ENCODE peak calls at places on chromosome 2, in ten cellular contexts. One of them, this sample, is unnamed.

GRCh38 chr2:36919041-36919837 is 47.1 kb downstream of the STRN start:
- DNase-seq in psoas muscle: no peak
- DNase-seq in substantia nigra: no peak
- DNase-seq in A172: no peak
- DNase-seq in NCI-H1092: no peak
- DNase-seq in activated T-helper 1 cell treated with Interleukin-2 at 50 U/mL for 16 hours: no peak
- DNase-seq in germinal center: no peak
- DNase-seq in stimulated activated CD8-positive, alpha-beta memory T cell treated with anti-CD3 and anti-CD28 coated beads, Interleukin-7, amount 100 ng/mL, for 1 hour: no peak
- DNase-seq in NT2/D1: no peak
- DNase-seq in AG10803: no peak
- DNase-seq in this sample: no peak

GRCh38 chr2:45432406-45432805 is 178.7 kb downstream of the SRBD1 start:
- DNase-seq in psoas muscle: no peak
- DNase-seq in substantia nigra: no peak
- DNase-seq in A172: no peak
- DNase-seq in NCI-H1092: no peak
- DNase-seq in activated T-helper 1 cell treated with Interleukin-2 at 50 U/mL for 16 hours: no peak
- DNase-seq in germinal center: no peak
- DNase-seq in stimulated activated CD8-positive, alpha-beta memory T cell treated with anti-CD3 and anti-CD28 coated beads, Interleukin-7, amount 100 ng/mL, for 1 hour: no peak
- DNase-seq in NT2/D1: no peak
- DNase-seq in AG10803: peak
- DNase-seq in this sample: no peak

GRCh38 chr2:127910415-127910814 is 24.7 kb upstream of the AMMECR1L start:
- DNase-seq in psoas muscle: no peak
- DNase-seq in substantia nigra: no peak
- DNase-seq in A172: no peak
- DNase-seq in NCI-H1092: no peak
- DNase-seq in activated T-helper 1 cell treated with Interleukin-2 at 50 U/mL for 16 hours: no peak
- DNase-seq in germinal center: no peak
- DNase-seq in stimulated activated CD8-positive, alpha-beta memory T cell treated with anti-CD3 and anti-CD28 coated beads, Interleukin-7, amount 100 ng/mL, for 1 hour: no peak
- DNase-seq in NT2/D1: no peak
- DNase-seq in AG10803: no peak
- DNase-seq in this sample: no peak

GRCh38 chr2:85129861-85130260 is 3.3 kb upstream of the TCF7L1 start:
- DNase-seq in psoas muscle: no peak
- DNase-seq in substantia nigra: no peak
- DNase-seq in A172: no peak
- DNase-seq in NCI-H1092: no peak
- DNase-seq in activated T-helper 1 cell treated with Interleukin-2 at 50 U/mL for 16 hours: no peak
- DNase-seq in germinal center: no peak
- DNase-seq in stimulated activated CD8-positive, alpha-beta memory T cell treated with anti-CD3 and anti-CD28 coated beads, Interleukin-7, amount 100 ng/mL, for 1 hour: no peak
- DNase-seq in NT2/D1: no peak
- DNase-seq in AG10803: no peak
- DNase-seq in this sample: no peak

GRCh38 chr2:23497063-23497462 is 112.1 kb downstream of the KLHL29 start:
- DNase-seq in psoas muscle: no peak
- DNase-seq in substantia nigra: no peak
- DNase-seq in A172: peak
- DNase-seq in NCI-H1092: no peak
- DNase-seq in activated T-helper 1 cell treated with Interleukin-2 at 50 U/mL for 16 hours: no peak
- DNase-seq in germinal center: no peak
- DNase-seq in stimulated activated CD8-positive, alpha-beta memory T cell treated with anti-CD3 and anti-CD28 coated beads, Interleukin-7, amount 100 ng/mL, for 1 hour: no peak
- DNase-seq in NT2/D1: no peak
- DNase-seq in AG10803: peak
- DNase-seq in this sample: no peak

GRCh38 chr2:169546756-169547155 is 26.9 kb downstream of the FASTKD1 start:
- DNase-seq in psoas muscle: no peak
- DNase-seq in substantia nigra: no peak
- DNase-seq in A172: no peak
- DNase-seq in NCI-H1092: no peak
- DNase-seq in activated T-helper 1 cell treated with Interleukin-2 at 50 U/mL for 16 hours: no peak
- DNase-seq in germinal center: no peak
- DNase-seq in stimulated activated CD8-positive, alpha-beta memory T cell treated with anti-CD3 and anti-CD28 coated beads, Interleukin-7, amount 100 ng/mL, for 1 hour: no peak
- DNase-seq in NT2/D1: no peak
- DNase-seq in AG10803: no peak
- DNase-seq in this sample: no peak

GRCh38 chr2:120257522-120257921 is 4.9 kb downstream of the RALB start:
- DNase-seq in psoas muscle: no peak
- DNase-seq in substantia nigra: no peak
- DNase-seq in A172: no peak
- DNase-seq in NCI-H1092: no peak
- DNase-seq in activated T-helper 1 cell treated with Interleukin-2 at 50 U/mL for 16 hours: no peak
- DNase-seq in germinal center: no peak
- DNase-seq in stimulated activated CD8-positive, alpha-beta memory T cell treated with anti-CD3 and anti-CD28 coated beads, Interleukin-7, amount 100 ng/mL, for 1 hour: no peak
- DNase-seq in NT2/D1: no peak
- DNase-seq in AG10803: no peak
- DNase-seq in this sample: no peak

GRCh38 chr2:175363719-175364118 is 182.2 kb upstream of the ATP5MC3 start:
- DNase-seq in psoas muscle: no peak
- DNase-seq in substantia nigra: no peak
- DNase-seq in A172: no peak
- DNase-seq in NCI-H1092: peak
- DNase-seq in activated T-helper 1 cell treated with Interleukin-2 at 50 U/mL for 16 hours: no peak
- DNase-seq in germinal center: no peak
- DNase-seq in stimulated activated CD8-positive, alpha-beta memory T cell treated with anti-CD3 and anti-CD28 coated beads, Interleukin-7, amount 100 ng/mL, for 1 hour: no peak
- DNase-seq in NT2/D1: no peak
- DNase-seq in AG10803: no peak
- DNase-seq in this sample: no peak

GRCh38 chr2:96788393-96789244 is 27.4 kb upstream of the CNNM3 start:
- DNase-seq in psoas muscle: peak
- DNase-seq in substantia nigra: no peak
- DNase-seq in A172: peak
- DNase-seq in NCI-H1092: no peak
- DNase-seq in activated T-helper 1 cell treated with Interleukin-2 at 50 U/mL for 16 hours: no peak
- DNase-seq in germinal center: no peak
- DNase-seq in stimulated activated CD8-positive, alpha-beta memory T cell treated with anti-CD3 and anti-CD28 coated beads, Interleukin-7, amount 100 ng/mL, for 1 hour: no peak
- DNase-seq in NT2/D1: no peak
- DNase-seq in AG10803: no peak
- DNase-seq in this sample: no peak

GRCh38 chr2:239546541-239546940 is 145.7 kb upstream of the HDAC4 start:
- DNase-seq in psoas muscle: no peak
- DNase-seq in substantia nigra: no peak
- DNase-seq in A172: no peak
- DNase-seq in NCI-H1092: no peak
- DNase-seq in activated T-helper 1 cell treated with Interleukin-2 at 50 U/mL for 16 hours: no peak
- DNase-seq in germinal center: no peak
- DNase-seq in stimulated activated CD8-positive, alpha-beta memory T cell treated with anti-CD3 and anti-CD28 coated beads, Interleukin-7, amount 100 ng/mL, for 1 hour: no peak
- DNase-seq in NT2/D1: no peak
- DNase-seq in AG10803: no peak
- DNase-seq in this sample: no peak

GRCh38 chr2:136538489-136538888 is 226.9 kb upstream of the THSD7B start:
- DNase-seq in psoas muscle: no peak
- DNase-seq in substantia nigra: no peak
- DNase-seq in A172: no peak
- DNase-seq in NCI-H1092: no peak
- DNase-seq in activated T-helper 1 cell treated with Interleukin-2 at 50 U/mL for 16 hours: no peak
- DNase-seq in germinal center: no peak
- DNase-seq in stimulated activated CD8-positive, alpha-beta memory T cell treated with anti-CD3 and anti-CD28 coated beads, Interleukin-7, amount 100 ng/mL, for 1 hour: no peak
- DNase-seq in NT2/D1: no peak
- DNase-seq in AG10803: no peak
- DNase-seq in this sample: peak

GRCh38 chr2:181178823-181179412 is 198.5 kb downstream of the UBE2E3 start:
- DNase-seq in psoas muscle: no peak
- DNase-seq in substantia nigra: no peak
- DNase-seq in A172: peak
- DNase-seq in NCI-H1092: no peak
- DNase-seq in activated T-helper 1 cell treated with Interleukin-2 at 50 U/mL for 16 hours: no peak
- DNase-seq in germinal center: peak
- DNase-seq in stimulated activated CD8-positive, alpha-beta memory T cell treated with anti-CD3 and anti-CD28 coated beads, Interleukin-7, amount 100 ng/mL, for 1 hour: no peak
- DNase-seq in NT2/D1: peak
- DNase-seq in AG10803: no peak
- DNase-seq in this sample: no peak

GRCh38 chr2:240412975-240413812 is 22.3 kb upstream of the GPC1 start:
- DNase-seq in psoas muscle: no peak
- DNase-seq in substantia nigra: no peak
- DNase-seq in A172: no peak
- DNase-seq in NCI-H1092: no peak
- DNase-seq in activated T-helper 1 cell treated with Interleukin-2 at 50 U/mL for 16 hours: no peak
- DNase-seq in germinal center: no peak
- DNase-seq in stimulated activated CD8-positive, alpha-beta memory T cell treated with anti-CD3 and anti-CD28 coated beads, Interleukin-7, amount 100 ng/mL, for 1 hour: no peak
- DNase-seq in NT2/D1: no peak
- DNase-seq in AG10803: no peak
- DNase-seq in this sample: no peak

GRCh38 chr2:231807020-231807419 is 20.8 kb downstream of the COPS7B start:
- DNase-seq in psoas muscle: no peak
- DNase-seq in substantia nigra: no peak
- DNase-seq in A172: no peak
- DNase-seq in NCI-H1092: no peak
- DNase-seq in activated T-helper 1 cell treated with Interleukin-2 at 50 U/mL for 16 hours: no peak
- DNase-seq in germinal center: no peak
- DNase-seq in stimulated activated CD8-positive, alpha-beta memory T cell treated with anti-CD3 and anti-CD28 coated beads, Interleukin-7, amount 100 ng/mL, for 1 hour: no peak
- DNase-seq in NT2/D1: no peak
- DNase-seq in AG10803: peak
- DNase-seq in this sample: no peak

GRCh38 chr2:227853204-227853629 is 18.2 kb upstream of the DAW1 start:
- DNase-seq in psoas muscle: no peak
- DNase-seq in substantia nigra: no peak
- DNase-seq in A172: peak
- DNase-seq in NCI-H1092: peak
- DNase-seq in activated T-helper 1 cell treated with Interleukin-2 at 50 U/mL for 16 hours: no peak
- DNase-seq in germinal center: no peak
- DNase-seq in stimulated activated CD8-positive, alpha-beta memory T cell treated with anti-CD3 and anti-CD28 coated beads, Interleukin-7, amount 100 ng/mL, for 1 hour: no peak
- DNase-seq in NT2/D1: no peak
- DNase-seq in AG10803: peak
- DNase-seq in this sample: no peak

GRCh38 chr2:207409525-207409924 is 120.2 kb upstream of the CREB1 start:
- DNase-seq in psoas muscle: no peak
- DNase-seq in substantia nigra: no peak
- DNase-seq in A172: no peak
- DNase-seq in NCI-H1092: no peak
- DNase-seq in activated T-helper 1 cell treated with Interleukin-2 at 50 U/mL for 16 hours: no peak
- DNase-seq in germinal center: no peak
- DNase-seq in stimulated activated CD8-positive, alpha-beta memory T cell treated with anti-CD3 and anti-CD28 coated beads, Interleukin-7, amount 100 ng/mL, for 1 hour: no peak
- DNase-seq in NT2/D1: no peak
- DNase-seq in AG10803: no peak
- DNase-seq in this sample: no peak

This sample was measured in C1 segment of cervical spinal cord.